ENCODE peak calls at places on chromosomes 3 and 15, in six cellular contexts. U is naive thymus-derived CD8-positive, alpha-beta T cell; O is NCI-H1417; N is mammary epithelial cell; P is head of caudate nucleus; X is anterior cingulate cortex. G is an unnamed sample.
A peak's percentile ranks its signal among the peaks of the same experiment; 100 is the strongest.

GRCh38 chr15:99019558-99020540 is 12.3 kb upstream of the PGPEP1L start:
- DNase-seq in O (no peak), P (no peak), U (no peak), X (no peak), N (peak; percentile 75), G (peak; percentile 81)

GRCh38 chr3:53202331-53203015 is 41.5 kb downstream of the PRKCD start:
- DNase-seq in O (peak; percentile 42), N (no peak), P (no peak), U (no peak), X (no peak), G (no peak)

GRCh38 chr3:122315619-122316018 is 9.4 kb upstream of the CSTA start:
- DNase-seq in X (no peak), U (no peak), N (no peak), O (no peak), P (no peak), G (no peak)

GRCh38 chr15:43267439-43267838 is 711 bp upstream of the TGM5 start:
- DNase-seq in P (no peak), U (no peak), O (no peak), X (no peak), N (no peak), G (no peak)

GRCh38 chr15:59762558-59762957 is 73.4 kb upstream of the BNIP2 start:
- DNase-seq in O (no peak), N (peak; percentile 52), X (no peak), P (no peak), U (no peak), G (peak; percentile 13)

GRCh38 chr3:197682713-197683112 is 54.0 kb downstream of the RUBCN start:
- DNase-seq in P (no peak), N (no peak), X (no peak), U (no peak), O (no peak), G (no peak)

GRCh38 chr3:48388966-48389365 is 16.9 kb downstream of the FBXW12 start:
- DNase-seq in P (no peak), X (no peak), N (no peak), U (no peak), O (no peak), G (no peak)

GRCh38 chr3:146468234-146468931 is 978 bp downstream of the PLSCR2 start:
- DNase-seq in X (no peak), N (no peak), O (no peak), P (no peak), U (no peak), G (no peak)

GRCh38 chr15:90393040-90393439 is 5.0 kb downstream of the IQGAP1 start:
- DNase-seq in N (no peak), O (no peak), P (no peak), U (no peak), X (no peak), G (no peak)

GRCh38 chr3:35440826-35441225 is 198.5 kb upstream of the ARPP21 start:
- DNase-seq in U (no peak), P (no peak), O (no peak), N (no peak), X (no peak), G (no peak)

GRCh38 chr15:39156636-39157255 is 424.1 kb upstream of the THBS1 start:
- DNase-seq in P (no peak), U (no peak), O (no peak), N (no peak), X (no peak), G (no peak)

GRCh38 chr3:115100172-115100571 is 46.9 kb downstream of the ZBTB20 start:
- DNase-seq in O (no peak), P (no peak), N (peak; percentile 62), U (peak; percentile 29), X (no peak), G (no peak)